ENCODE peak calls at places on chromosomes 16 and 17, in ten cellular contexts. K, P, H, V, X, W, L, B, Q and F are unnamed samples. For H3K36me3, the result is how much of the 10 kb centered on the place peaks cover.

GRCh38 chr17:41919165-41919817 is 540 bp upstream of the ACLY start:
- DNase-seq in L (no peak), W (peak), X (no peak), K (no peak), P (no peak), H (no peak), Q (no peak), V (no peak), B (no peak), F (no peak)

GRCh38 chr17:11495616-11496015 is 102.7 kb upstream of the DNAH9 start:
- DNase-seq in V (no peak), K (no peak), P (no peak), H (no peak), W (no peak), X (no peak), Q (no peak), B (no peak), L (no peak), F (no peak)

GRCh38 chr17:32953883-32954282 is 25.9 kb downstream of the TMEM98 start:
- DNase-seq in Q (no peak), X (no peak), K (no peak), L (no peak), W (no peak), B (no peak), H (no peak), P (no peak), V (no peak), F (no peak)

GRCh38 chr17:2393954-2394749 is 6.7 kb downstream of the MNT start:
- DNase-seq in L (peak), X (no peak), V (no peak), W (no peak), K (no peak), P (no peak), B (no peak), H (no peak), Q (no peak), F (no peak)

GRCh38 chr16:20906225-20906870 is 5.8 kb downstream of the LYRM1 start:
- DNase-seq in X (no peak), K (no peak), B (peak), H (peak), W (no peak), P (peak), Q (peak), L (no peak), V (no peak), F (no peak)

GRCh38 chr17:64357191-64357981 is 33.3 kb downstream of the PECAM1 start:
- DNase-seq in P (peak), Q (peak), W (no peak), B (no peak), X (no peak), V (peak), H (peak), L (no peak), K (peak), F (no peak)

GRCh38 chr16:17359778-17360177 is 111.0 kb downstream of the XYLT1 start:
- DNase-seq in P (peak), H (no peak), V (peak), B (no peak), Q (peak), W (no peak), L (no peak), K (no peak), X (no peak), F (no peak)

GRCh38 chr16:75626806-75627205 is 3.7 kb upstream of the ADAT1 start:
- DNase-seq in K (no peak), V (no peak), H (no peak), L (no peak), P (no peak), W (no peak), B (no peak), X (no peak), Q (no peak), F (no peak)

GRCh38 chr17:78224226-78225087 is 7.0 kb upstream of the TMEM235 start:
- DNase-seq in P (no peak), H (no peak), V (no peak), X (no peak), L (no peak), K (no peak), B (no peak), Q (no peak), W (no peak), F (no peak)

GRCh38 chr17:28865946-28866752 is 11.3 kb downstream of the ERAL1 start:
- DNase-seq in B (no peak), P (peak), H (peak), Q (no peak), K (no peak), X (no peak), L (no peak), V (no peak), W (no peak), F (no peak)

GRCh38 chr16:19709381-19710136 is 8.5 kb downstream of the KNOP1 start:
- DNase-seq in X (no peak), L (no peak), W (no peak), K (no peak), V (no peak), Q (no peak), B (no peak), P (no peak), H (no peak), F (no peak)

GRCh38 chr17:38918129-38918913 is 7.1 kb upstream of the LASP1NB start:
- DNase-seq in V (peak), W (no peak), X (no peak), B (peak), P (no peak), L (no peak), Q (no peak), K (no peak), H (no peak), F (no peak)

GRCh38 chr17:4562000-4562969 is 1.9 kb upstream of the GGT6 start:
- DNase-seq in B (no peak), Q (no peak), X (no peak), L (no peak), K (no peak), V (no peak), H (no peak), P (no peak), W (no peak), F (no peak)

GRCh38 chr17:4558311-4558972 is 1.9 kb downstream of the GGT6 start:
- DNase-seq in K (no peak), X (no peak), V (no peak), P (no peak), L (no peak), H (no peak), W (no peak), Q (no peak), B (no peak), F (no peak)

GRCh38 chr17:4559139-4559791 is 1.1 kb downstream of the GGT6 start:
- DNase-seq in X (peak), L (no peak), W (no peak), B (no peak), P (no peak), V (no peak), Q (no peak), H (no peak), K (no peak), F (no peak)

GRCh38 chr17:4559851-4560820 is at the start of gene GGT6:
- DNase-seq in V (peak), B (no peak), W (peak), P (no peak), L (no peak), H (no peak), X (peak), Q (no peak), K (no peak), F (no peak)

DNA sequence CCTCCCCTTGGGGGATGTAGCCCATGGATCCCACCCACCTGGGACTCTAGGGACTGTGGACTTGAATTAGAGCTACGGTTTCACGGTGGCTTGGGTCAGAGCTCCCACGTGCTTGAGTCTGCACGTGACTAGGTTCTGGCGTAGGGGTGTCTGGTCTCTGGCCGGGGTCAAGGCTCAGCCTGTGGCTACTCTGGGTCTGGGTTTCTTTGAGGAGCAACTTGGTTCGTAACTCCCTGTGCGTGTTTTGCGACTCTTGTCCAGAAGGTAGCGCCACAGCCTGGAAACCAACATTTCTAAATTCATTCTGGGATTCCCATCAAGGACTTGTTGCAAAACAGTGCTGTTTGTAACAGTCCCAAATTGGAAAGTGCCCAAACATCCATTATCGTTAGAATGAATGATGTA is 462 bp upstream of the GGT6 start:
- DNase-seq in B (no peak), X (peak), Q (no peak), P (peak), H (no peak), W (no peak), L (no peak), K (no peak), V (no peak), F (no peak)
- H3K27ac ChIP-seq in B (peak), X (no peak), Q (no peak), P (no peak), H (no peak), W (no peak), L (no peak), K (no peak), V (peak), F (no peak)

DNA sequence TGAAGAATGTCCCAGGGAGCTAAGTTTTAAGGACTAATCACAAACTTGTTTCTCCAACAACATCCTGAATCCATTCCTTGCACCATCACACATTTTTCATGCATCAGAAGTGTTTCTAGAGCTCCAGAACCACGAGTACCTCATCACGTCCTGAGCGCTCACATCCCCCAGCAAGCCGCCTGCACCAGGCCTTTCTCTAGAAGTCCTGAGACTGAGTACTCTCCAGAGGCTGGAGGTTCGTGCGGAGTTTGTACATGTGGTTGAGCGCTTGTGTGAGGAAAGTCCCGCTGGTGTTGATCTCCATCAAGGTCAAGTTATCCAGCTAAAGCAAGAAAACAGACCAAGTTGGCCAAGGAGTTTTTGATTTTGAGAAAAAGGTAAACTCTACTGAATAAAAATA is 10.7 kb downstream of the GINS2 start:
- DNase-seq in X (no peak), W (no peak), V (no peak), L (no peak), B (no peak), K (no peak), Q (no peak), P (no peak), H (no peak), F (no peak)
- H3K36me3 ChIP-seq in X (under half), W (under half), V (under half), L (under half), B (under half), K (under half), Q (under half), P (under half), H (under half), F (under half)

GRCh38 chr16:4694664-4695451 is 1.5 kb downstream of the NUDT16L1 start:
- DNase-seq in K (no peak), Q (no peak), L (no peak), B (peak), V (peak), X (peak), H (no peak), P (peak), W (no peak), F (no peak)
- H3K27ac ChIP-seq in K (peak), Q (peak), L (peak), B (peak), V (peak), X (peak), H (no peak), P (peak), W (peak), F (peak)

GRCh38 chr16:78115659-78116058 is 16.2 kb downstream of the WWOX start:
- DNase-seq in K (no peak), V (no peak), X (no peak), B (no peak), H (no peak), P (no peak), W (no peak), Q (no peak), L (no peak), F (no peak)
- H3K36me3 ChIP-seq in K (under half), V (under half), X (under half), B (half or more), H (under half), P (under half), W (under half), Q (under half), L (under half), F (under half)